ENCODE peak calls at places on chromosomes 13 and 19, in seven cellular contexts. Q, N, C, A, O, X and R are unnamed samples.

GRCh38 chr13:105928048-105928447 is 607.4 kb downstream of the EFNB2 start:
- DNase-seq in Q (no peak), N (no peak), C (no peak), A (no peak), O (no peak), X (no peak), R (no peak)

GRCh38 chr19:30393046-30393445 is 20.9 kb downstream of the ZNF536 start:
- DNase-seq in Q (no peak), N (no peak), C (no peak), A (no peak), O (no peak), X (no peak), R (peak; percentile 35)

GRCh38 chr13:96771501-96772367 is 222.5 kb downstream of the OXGR1 start:
- DNase-seq in Q (no peak), N (no peak), C (no peak), A (no peak), O (no peak), X (no peak), R (no peak)

GRCh38 chr13:27132538-27132937 is 39.1 kb downstream of the USP12 start:
- DNase-seq in Q (no peak), N (no peak), C (no peak), A (no peak), O (no peak), X (no peak), R (no peak)

GRCh38 chr19:5245631-5246553 is 94.7 kb downstream of the PTPRS start:
- DNase-seq in Q (no peak), N (no peak), C (no peak), A (no peak), O (no peak), X (no peak), R (no peak)

GRCh38 chr13:49071341-49071937 is 95.7 kb downstream of the FNDC3A start:
- DNase-seq in Q (no peak), N (no peak), C (no peak), A (no peak), O (no peak), X (no peak), R (no peak)

GRCh38 chr19:42032428-42032827 is 37.6 kb downstream of the GRIK5 start:
- DNase-seq in Q (no peak), N (no peak), C (no peak), A (no peak), O (no peak), X (no peak), R (no peak)

GRCh38 chr19:38559428-38560401 is 58.0 kb downstream of the MAP4K1 start:
- DNase-seq in Q (no peak), N (no peak), C (peak; percentile 62), A (no peak), O (no peak), X (no peak), R (no peak)

GRCh38 chr13:41546372-41547252 is 89.3 kb downstream of the RGCC start:
- DNase-seq in Q (no peak), N (no peak), C (no peak), A (no peak), O (no peak), X (no peak), R (no peak)

GRCh38 chr19:33348301-33349010 is 25.1 kb upstream of the CEBPG start:
- DNase-seq in Q (no peak), N (no peak), C (no peak), A (no peak), O (no peak), X (no peak), R (no peak)

GRCh38 chr13:29162638-29163037 is 342.5 kb downstream of the MTUS2 start:
- DNase-seq in Q (peak; percentile 30), N (no peak), C (no peak), A (no peak), O (no peak), X (no peak), R (peak; percentile 20)

GRCh38 chr13:112343591-112343990 is 32.6 kb upstream of the SPACA7 start:
- DNase-seq in Q (no peak), N (no peak), C (no peak), A (no peak), O (no peak), X (peak; percentile 28), R (no peak)

GRCh38 chr13:112558696-112559418 is 29.1 kb downstream of the TUBGCP3 start:
- DNase-seq in Q (no peak), N (no peak), C (no peak), A (no peak), O (no peak), X (no peak), R (no peak)

GRCh38 chr13:33509642-33510229 is 224.2 kb upstream of the STARD13 start:
- DNase-seq in Q (peak; percentile 6), N (peak; percentile 36), C (peak; percentile 47), A (no peak), O (no peak), X (peak; percentile 76), R (no peak)

GRCh38 chr13:102779426-102780159 is 6.0 kb upstream of the TEX30 start:
- DNase-seq in Q (no peak), N (no peak), C (no peak), A (no peak), O (no peak), X (no peak), R (no peak)

GRCh38 chr19:51600940-51601575 is 29.1 kb downstream of the SIGLEC5 start:
- DNase-seq in Q (no peak), N (no peak), C (peak; percentile 74), A (no peak), O (no peak), X (no peak), R (no peak)

GRCh38 chr13:33262069-33262487 is 23.5 kb downstream of the STARD13 start:
- DNase-seq in Q (no peak), N (no peak), C (peak; percentile 79), A (no peak), O (no peak), X (no peak), R (peak; percentile 39)

GRCh38 chr13:27022571-27023311 is 148.9 kb downstream of the USP12 start:
- DNase-seq in Q (peak; percentile 88), N (no peak), C (no peak), A (no peak), O (no peak), X (no peak), R (no peak)

GRCh38 chr19:6238643-6239281 is 41.0 kb downstream of the MLLT1 start:
- DNase-seq in Q (no peak), N (no peak), C (no peak), A (peak; percentile 65), O (no peak), X (no peak), R (peak; percentile 14)

GRCh38 chr13:44866512-44866911 is 122.8 kb downstream of the NUFIP1 start:
- DNase-seq in Q (no peak), N (no peak), C (no peak), A (no peak), O (no peak), X (no peak), R (no peak)

GRCh38 chr13:37068962-37069361 is 9.5 kb upstream of the SUPT20H start:
- DNase-seq in Q (peak; percentile 4), N (no peak), C (no peak), A (no peak), O (no peak), X (no peak), R (no peak)

GRCh38 chr13:108176685-108177274 is 38.6 kb downstream of the LIG4 start:
- DNase-seq in Q (peak; percentile 25), N (no peak), C (peak; percentile 72), A (no peak), O (peak; percentile 22), X (no peak), R (peak; percentile 60)

GRCh38 chr13:53038993-53039392 is 10.4 kb downstream of the OLFM4 start:
- DNase-seq in Q (no peak), N (no peak), C (no peak), A (no peak), O (no peak), X (no peak), R (no peak)

GRCh38 chr19:48963371-48964204 is 1.5 kb upstream of the FTL start:
- DNase-seq in Q (peak; percentile 92), N (no peak), C (peak; percentile 92), A (peak; percentile 86), O (peak; percentile 36), X (peak; percentile 90), R (peak; percentile 56)

GRCh38 chr19:44050740-44051653 is 839 bp upstream of the ZNF223 start:
- DNase-seq in Q (peak; percentile 27), N (no peak), C (peak; percentile 64), A (no peak), O (no peak), X (no peak), R (no peak)

GRCh38 chr19:54191671-54192453 is 754 bp downstream of the TSEN34 start:
- DNase-seq in Q (peak; percentile 52), N (no peak), C (no peak), A (no peak), O (no peak), X (no peak), R (no peak)
- H3K4me1 ChIP-seq in Q (peaks cover 21% of the 10 kb centered on the region), N (peaks cover 8% of the 10 kb centered on the region), C (no peaks in the 10 kb centered on the region), A (peaks cover 6% of the 10 kb centered on the region), O (peaks cover 22% of the 10 kb centered on the region), X (peaks cover 24% of the 10 kb centered on the region), R (no peaks in the 10 kb centered on the region)

GRCh38 chr19:17734146-17734545 is 14.9 kb downstream of the MAP1S start:
- DNase-seq in Q (no peak), N (no peak), C (no peak), A (no peak), O (no peak), X (no peak), R (no peak)
- H3K4me1 ChIP-seq in Q (peaks cover 11% of the 10 kb centered on the region), N (peaks cover 3% of the 10 kb centered on the region), C (no peaks in the 10 kb centered on the region), A (peaks cover 3% of the 10 kb centered on the region), O (no peaks in the 10 kb centered on the region), X (no peaks in the 10 kb centered on the region), R (peaks cover 2% of the 10 kb centered on the region)

DNA sequence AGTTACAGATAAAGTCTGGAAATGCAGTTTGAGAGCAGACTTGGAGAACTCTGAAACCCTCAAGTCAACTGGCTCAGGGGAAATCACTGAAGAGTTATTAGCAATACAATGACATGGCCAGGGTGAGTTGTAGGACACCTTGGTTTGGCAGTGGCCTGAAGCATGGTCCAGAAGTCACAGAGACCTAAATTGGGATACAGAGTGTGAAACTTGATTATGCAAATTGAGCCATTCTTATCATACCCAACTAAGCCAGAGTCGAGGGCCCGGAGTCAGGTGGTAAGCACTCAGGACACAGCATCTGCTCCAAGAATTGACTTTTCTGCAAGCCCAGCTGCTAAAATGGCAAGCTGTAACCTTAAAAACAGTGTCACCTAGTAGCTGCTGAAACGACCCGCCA is 224.5 kb downstream of the DCLK1 start:
- DNase-seq in Q (no peak), N (no peak), C (no peak), A (no peak), O (no peak), X (no peak), R (no peak)
- H3K4me1 ChIP-seq in Q (no peaks in the 10 kb centered on the region), N (no peaks in the 10 kb centered on the region), C (no peaks in the 10 kb centered on the region), A (no peaks in the 10 kb centered on the region), O (no peaks in the 10 kb centered on the region), X (no peaks in the 10 kb centered on the region), R (no peaks in the 10 kb centered on the region)

GRCh38 chr13:62747629-62748028 is 1332.0 kb upstream of the PCDH20 start:
- DNase-seq in Q (peak; percentile 4), N (no peak), C (no peak), A (no peak), O (no peak), X (no peak), R (peak; percentile 61)

GRCh38 chr13:62747152-62747551 is 1331.5 kb upstream of the PCDH20 start:
- DNase-seq in Q (no peak), N (no peak), C (no peak), A (no peak), O (no peak), X (no peak), R (no peak)
- H3K4me1 ChIP-seq in Q (no peaks in the 10 kb centered on the region), N (no peaks in the 10 kb centered on the region), C (no peaks in the 10 kb centered on the region), A (no peaks in the 10 kb centered on the region), O (no peaks in the 10 kb centered on the region), X (no peaks in the 10 kb centered on the region), R (no peaks in the 10 kb centered on the region)

GRCh38 chr13:46570273-46570672 is 17.3 kb downstream of the LRCH1 start:
- DNase-seq in Q (no peak), N (no peak), C (no peak), A (no peak), O (no peak), X (no peak), R (no peak)
- H3K4me1 ChIP-seq in Q (peaks cover 26% of the 10 kb centered on the region), N (peaks cover 18% of the 10 kb centered on the region), C (no peaks in the 10 kb centered on the region), A (peaks cover 14% of the 10 kb centered on the region), O (no peaks in the 10 kb centered on the region), X (peaks cover 68% of the 10 kb centered on the region), R (peaks cover 28% of the 10 kb centered on the region)